ENCODE peak calls at places on chromosomes 4 and X, in six cellular contexts. R, W, P, M, Q and D are unnamed samples.

GRCh38 chrX:10240918-10241317 is 84.1 kb downstream of the CLCN4 start:
- DNase-seq in R (no peak), M (no peak), W (peak; percentile 80), P (no peak), Q (peak; percentile 0), D (no peak)

GRCh38 chr4:54586343-54586953 is 71.3 kb upstream of the KIT start:
- DNase-seq in R (no peak), Q (no peak), W (no peak), P (no peak), M (peak; percentile 58), D (no peak)

GRCh38 chr4:88411491-88412101 is 32.9 kb downstream of the HERC6 start:
- DNase-seq in W (no peak), P (no peak), Q (no peak), M (no peak), R (no peak), D (no peak)

GRCh38 chr4:6785572-6785925 is 3.0 kb downstream of the KIAA0232 start:
- DNase-seq in W (no peak), M (no peak), R (no peak), P (no peak), Q (no peak), D (no peak)

GRCh38 chr4:86432552-86433134 is 72.8 kb upstream of the MAPK10 start:
- DNase-seq in Q (no peak), R (no peak), M (no peak), P (no peak), W (no peak), D (no peak)

GRCh38 chr4:141011799-141012377 is 121.4 kb downstream of the RNF150 start:
- DNase-seq in P (no peak), M (no peak), W (peak; percentile 78), R (no peak), Q (no peak), D (no peak)

GRCh38 chr4:168845897-168846296 is 164.2 kb downstream of the CBR4 start:
- DNase-seq in Q (no peak), M (no peak), P (no peak), W (no peak), R (no peak), D (no peak)

GRCh38 chr4:85747871-85748491 is 273.0 kb downstream of the ARHGAP24 start:
- DNase-seq in W (no peak), P (peak; percentile 87), R (no peak), M (peak; percentile 43), Q (peak; percentile 68), D (peak; percentile 62)

GRCh38 chr4:14916554-14917304 is 85.6 kb upstream of the CPEB2 start:
- DNase-seq in P (no peak), W (no peak), R (no peak), M (no peak), Q (peak; percentile 56), D (peak; percentile 49)